ENCODE peak calls at places on chromosomes 6 and 20, in eight cellular contexts. S is T-helper 1 cell; I is stimulated activated CD4-positive, alpha-beta T cell treated with anti-CD3 and anti-CD28 coated beads, TNF-alpha, amount 100 ng/mL, for 4 hours; O is kidney tubule cell; A is smooth muscle cell of the brain vasculature; C is small intestine; W is CD4-positive, alpha-beta T cell; L is choroid plexus epithelial cell. V is an unnamed sample.

GRCh38 chr6:52496609-52497008 is 76.5 kb downstream of the EFHC1 start:
- DNase-seq in C (no peak), S (peak), A (no peak), L (peak), O (no peak), W (no peak), I (no peak), V (no peak)

GRCh38 chr6:112044856-112045255 is 9.0 kb upstream of the CCN6 start:
- DNase-seq in S (no peak), A (no peak), C (no peak), L (peak), O (peak), W (no peak), I (no peak), V (peak)

GRCh38 chr6:46234156-46234556 is 63.4 kb upstream of the ENPP5 start:
- DNase-seq in I (no peak), A (no peak), L (no peak), C (no peak), O (no peak), W (no peak), S (no peak), V (no peak)

GRCh38 chr6:116741571-116741970 is 23.9 kb downstream of the FAM162B start:
- DNase-seq in W (no peak), C (no peak), S (no peak), A (no peak), I (no peak), L (no peak), O (no peak), V (no peak)

GRCh38 chr6:13474360-13474759 is 13.0 kb downstream of the GFOD1 start:
- DNase-seq in A (no peak), C (no peak), I (no peak), W (no peak), O (peak), S (no peak), L (no peak), V (no peak)

GRCh38 chr6:148463671-148464070 is 121.0 kb downstream of the SASH1 start:
- DNase-seq in I (no peak), W (no peak), O (no peak), A (peak), L (peak), S (no peak), C (no peak), V (no peak)

GRCh38 chr6:153735761-153736160 is 303.3 kb upstream of the OPRM1 start:
- DNase-seq in C (no peak), S (no peak), L (no peak), O (no peak), A (no peak), W (no peak), I (no peak), V (no peak)

GRCh38 chr20:48744515-48744914 is 83.3 kb downstream of the PREX1 start:
- DNase-seq in A (no peak), S (no peak), W (no peak), L (no peak), I (no peak), O (no peak), C (no peak), V (no peak)

GRCh38 chr6:36691612-36692011 is 6.0 kb upstream of the RAB44 start:
- DNase-seq in I (no peak), C (no peak), L (no peak), O (no peak), A (no peak), S (no peak), W (no peak), V (no peak)

GRCh38 chr20:57650756-57651483 is 30.7 kb upstream of the ZBP1 start:
- DNase-seq in I (no peak), C (no peak), W (no peak), O (no peak), S (no peak), A (no peak), L (no peak), V (no peak)

GRCh38 chr6:43798688-43799444 is 28.9 kb downstream of the VEGFA start:
- DNase-seq in O (peak), L (peak), C (peak), W (no peak), A (no peak), S (peak), I (no peak), V (peak)

GRCh38 chr6:37938909-37939308 is 119.4 kb downstream of the ZFAND3 start:
- DNase-seq in A (no peak), I (no peak), L (peak), W (no peak), C (no peak), O (no peak), S (no peak), V (no peak)

GRCh38 chr6:161107779-161108380 is 116.3 kb downstream of the MAP3K4 start:
- DNase-seq in W (no peak), L (no peak), O (no peak), A (no peak), I (no peak), S (no peak), C (no peak), V (no peak)

GRCh38 chr20:3318226-3318884 is 79.4 kb upstream of the SLC4A11 start:
- DNase-seq in I (no peak), O (no peak), W (no peak), C (no peak), S (no peak), L (peak), A (no peak), V (no peak)

GRCh38 chr20:23995905-23996666 is 7.5 kb upstream of the GGTLC1 start:
- DNase-seq in S (peak), W (peak), A (peak), O (peak), I (peak), C (peak), L (peak), V (peak)

GRCh38 chr20:33697129-33697528 is 10.9 kb upstream of the E2F1 start:
- DNase-seq in O (no peak), A (no peak), C (no peak), S (no peak), W (no peak), L (no peak), I (no peak), V (peak)

GRCh38 chr6:17334265-17334664 is 53.1 kb downstream of the RBM24 start:
- DNase-seq in I (no peak), W (no peak), L (peak), O (peak), C (no peak), A (no peak), S (no peak), V (no peak)

GRCh38 chr6:24864345-24864744 is 65.6 kb upstream of the ARMH2 start:
- DNase-seq in O (no peak), A (no peak), W (no peak), L (peak), C (no peak), I (no peak), S (no peak), V (no peak)

GRCh38 chr20:46830886-46831632 is 63.6 kb upstream of the EYA2 start:
- DNase-seq in I (no peak), L (no peak), W (no peak), A (no peak), C (no peak), O (no peak), S (no peak), V (no peak)

GRCh38 chr20:51143652-51144051 is 120.7 kb upstream of the KCNG1 start:
- DNase-seq in O (no peak), L (no peak), W (no peak), I (no peak), S (no peak), A (no peak), C (no peak), V (no peak)

V was measured in uterus.